ENCODE peak calls at places on chromosomes 7 and 10, in six cellular contexts. J is progenitor cell of endocrine pancreas, L is BJ, O is astrocyte, W is heart left ventricle, X is foreskin keratinocyte. Q is an unnamed sample.

GRCh38 chr10:68079434-68079833 is 4.4 kb upstream of the HERC4 start:
- DNase-seq in J (no peak), L (no peak), O (no peak), W (no peak), X (no peak), Q (no peak)

GRCh38 chr10:89274928-89275327 is 23.4 kb upstream of the LIPA start:
- DNase-seq in J (no peak), L (peak), O (peak), W (no peak), X (peak), Q (peak)

GRCh38 chr7:157622000-157622399 is 285.2 kb downstream of the DNAJB6 start:
- DNase-seq in J (no peak), L (no peak), O (no peak), W (no peak), X (no peak), Q (no peak)

GRCh38 chr7:55515569-55516279 is 56.6 kb downstream of the VOPP1 start:
- DNase-seq in J (no peak), L (no peak), O (no peak), W (peak), X (no peak), Q (no peak)

GRCh38 chr7:72334066-72334465 is 78.1 kb downstream of the CALN1 start:
- DNase-seq in J (no peak), L (no peak), O (no peak), W (no peak), X (no peak), Q (no peak)

GRCh38 chr7:129502708-129503685 is 666 bp downstream of the SMKR1 start:
- DNase-seq in J (peak), L (no peak), O (no peak), W (no peak), X (no peak), Q (no peak)

GRCh38 chr7:74343281-74344127 is 54.3 kb downstream of the CLIP2 start:
- DNase-seq in J (no peak), L (no peak), O (peak), W (no peak), X (peak), Q (peak)

GRCh38 chr10:47296111-47296894 is 3.7 kb upstream of the GDF10 start:
- DNase-seq in J (no peak), L (no peak), O (no peak), W (no peak), X (no peak), Q (no peak)

GRCh38 chr7:46230298-46231295 is 309.5 kb upstream of the IGFBP3 start:
- DNase-seq in J (no peak), L (no peak), O (peak), W (no peak), X (no peak), Q (peak)

GRCh38 chr10:29324220-29324831 is 35.5 kb downstream of the LYZL1 start:
- DNase-seq in J (no peak), L (no peak), O (peak), W (no peak), X (no peak), Q (no peak)

GRCh38 chr7:148485618-148486017 is 104.9 kb upstream of the C7orf33 start:
- DNase-seq in J (no peak), L (no peak), O (no peak), W (no peak), X (peak), Q (no peak)

GRCh38 chr7:142940968-142941535 is 1.8 kb downstream of the LLCFC1 start:
- DNase-seq in J (no peak), L (no peak), O (no peak), W (no peak), X (no peak), Q (no peak)

GRCh38 chr10:64733980-64734379 is 1212.8 kb downstream of the REEP3 start:
- DNase-seq in J (no peak), L (no peak), O (no peak), W (no peak), X (peak), Q (no peak)

GRCh38 chr10:133272964-133273420 is 3.7 kb downstream of the ADAM8 start:
- DNase-seq in J (no peak), L (no peak), O (no peak), W (no peak), X (no peak), Q (no peak)

GRCh38 chr7:96508371-96508770 is 186.5 kb upstream of the SLC25A13 start:
- DNase-seq in J (no peak), L (no peak), O (no peak), W (no peak), X (peak), Q (no peak)

GRCh38 chr7:30707391-30708351 is 25.4 kb upstream of the CRHR2 start:
- DNase-seq in J (no peak), L (no peak), O (no peak), W (peak), X (no peak), Q (no peak)

DNA sequence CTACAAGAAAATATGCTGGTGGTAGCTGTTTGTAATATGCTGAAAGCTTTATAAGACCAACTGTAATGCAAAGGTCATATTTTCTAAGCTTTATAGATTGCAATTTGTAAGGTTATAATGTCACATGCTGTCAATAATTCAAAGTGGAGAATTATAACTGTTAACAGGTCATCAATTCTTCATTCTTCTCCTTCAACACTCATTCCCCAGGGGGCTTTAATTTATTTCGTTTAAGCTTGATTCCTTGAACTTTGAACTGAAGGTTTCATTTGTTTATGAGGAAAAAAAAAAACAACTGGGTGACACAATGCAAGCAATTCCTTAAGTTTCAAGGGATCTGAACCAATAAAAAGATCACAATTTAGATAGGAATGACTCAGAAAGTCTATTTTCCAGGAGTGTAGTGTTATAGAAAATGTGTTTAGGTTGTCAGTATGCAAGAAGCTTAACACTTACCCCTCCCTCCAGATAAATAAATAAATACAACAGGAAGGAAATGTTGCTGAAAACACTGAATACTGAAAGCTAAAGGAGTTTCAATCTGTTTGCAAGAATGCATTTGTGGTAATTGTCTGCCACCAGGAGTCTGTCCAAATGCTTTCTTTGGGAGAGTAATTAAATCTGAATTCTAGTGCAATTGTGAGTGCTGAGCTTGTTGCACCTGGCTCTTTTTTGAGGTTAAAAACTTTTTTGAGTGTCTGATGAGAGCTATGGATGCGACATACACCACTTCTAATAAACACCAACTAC is 183.6 kb downstream of the SORCS1 start:
- DNase-seq in J (no peak), L (no peak), O (no peak), W (no peak), X (no peak), Q (no peak)
- TF ChIP-seq CTCF in J (no peak), L (no peak), O (no peak), W (no peak), X (no peak), Q (no peak)

GRCh38 chr10:103353281-103353680 is 2.3 kb upstream of the PCGF6 start:
- DNase-seq in J (no peak), L (no peak), O (no peak), W (no peak), X (no peak), Q (no peak)

GRCh38 chr10:103350175-103350521 is 792 bp downstream of the PCGF6 start:
- DNase-seq in J (no peak), L (no peak), O (no peak), W (no peak), X (no peak), Q (no peak)

GRCh38 chr10:103355906-103356599 is 5.1 kb upstream of the PCGF6 start:
- DNase-seq in J (no peak), L (no peak), O (no peak), W (no peak), X (no peak), Q (no peak)

GRCh38 chr10:103350522-103351260 is at the start of gene PCGF6:
- DNase-seq in J (peak), L (no peak), O (peak), W (peak), X (peak), Q (peak)
- TF ChIP-seq CTCF in J (peak), L (peak), O (no peak), W (no peak), X (peak), Q (peak)

GRCh38 chr10:122981066-122981464 is 864 bp downstream of the PSTK start:
- DNase-seq in J (no peak), L (no peak), O (peak), W (no peak), X (peak), Q (peak)
- TF ChIP-seq CTCF in J (peak), L (peak), O (peak), W (no peak), X (peak), Q (peak)

DNA sequence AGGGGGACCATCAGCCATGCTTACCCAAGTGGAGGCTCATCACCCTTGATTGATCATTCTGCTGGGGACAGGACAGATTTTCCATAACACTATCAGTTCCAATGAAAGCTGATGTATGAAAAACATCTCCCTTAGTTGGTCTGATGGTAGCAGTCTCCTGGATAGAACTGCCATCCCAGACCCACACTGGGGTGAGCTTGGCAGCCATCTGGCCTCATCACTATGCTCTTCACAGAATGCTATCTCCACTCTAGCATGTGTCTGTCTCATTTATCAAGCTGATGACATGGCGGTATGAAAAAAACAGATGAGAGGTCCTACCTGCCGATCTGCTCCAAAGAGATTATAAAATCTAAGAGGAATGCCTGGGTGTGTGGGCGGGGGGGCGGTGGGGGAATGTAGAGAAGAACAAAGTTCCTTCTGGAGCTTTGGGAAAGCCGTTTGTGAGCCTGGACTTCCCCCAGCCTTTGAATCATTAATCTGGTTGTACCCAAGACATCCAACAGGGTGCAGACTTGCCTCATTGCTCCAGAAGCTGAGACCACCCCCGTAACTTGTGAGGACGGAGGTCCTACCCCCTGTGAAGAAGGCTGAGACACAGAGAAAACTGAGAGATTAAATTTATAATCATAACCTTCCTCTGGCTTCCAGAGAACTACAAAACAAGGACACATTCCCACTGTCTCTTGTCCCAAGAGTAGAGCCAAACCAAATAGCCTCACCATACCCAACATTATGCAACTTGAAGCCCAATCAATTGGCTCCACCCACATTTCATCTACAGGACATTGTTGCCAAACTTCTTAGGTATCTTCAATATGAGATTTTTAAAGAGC is 340.9 kb downstream of the KCNMA1 start:
- DNase-seq in J (no peak), L (no peak), O (no peak), W (no peak), X (no peak), Q (no peak)
- TF ChIP-seq CTCF in J (peak), L (no peak), O (no peak), W (no peak), X (peak), Q (no peak)

GRCh38 chr10:122321960-122322359 is 50.9 kb downstream of the BTBD16 start:
- DNase-seq in J (no peak), L (no peak), O (no peak), W (no peak), X (no peak), Q (no peak)
- TF ChIP-seq CTCF in J (no peak), L (no peak), O (no peak), W (no peak), X (no peak), Q (no peak)

GRCh38 chr10:96860631-96861277 is 28.7 kb downstream of the LCOR start:
- DNase-seq in J (no peak), L (no peak), O (no peak), W (no peak), X (no peak), Q (no peak)
- TF ChIP-seq CTCF in J (no peak), L (no peak), O (no peak), W (no peak), X (no peak), Q (no peak)

Q was measured in HFFc6.